ENCODE peak calls at places on chromosome 15, in nine cellular contexts. N, A, P, Y, G, B, M, I and T are unnamed samples.

GRCh38 chr15:63514533-63514943 is 10.1 kb downstream of the USP3 start:
- DNase-seq in A (no peak), N (no peak), I (peak; percentile 93), G (peak; percentile 88), P (peak; percentile 57), B (peak; percentile 79), M (no peak), Y (no peak), T (no peak)

GRCh38 chr15:34084086-34084485 is 17.6 kb downstream of the EMC7 start:
- DNase-seq in B (no peak), G (peak; percentile 72), Y (peak; percentile 71), I (peak; percentile 84), P (no peak), A (no peak), M (no peak), N (no peak), T (no peak)

GRCh38 chr15:72685301-72685924 is 569 bp downstream of the HIGD2B start:
- DNase-seq in M (no peak), G (no peak), Y (no peak), A (no peak), P (peak; percentile 26), B (no peak), N (no peak), I (no peak), T (peak; percentile 2)

GRCh38 chr15:96053039-96054021 is 277.2 kb upstream of the NR2F2 start:
- DNase-seq in P (no peak), A (peak; percentile 72), G (no peak), N (no peak), I (no peak), B (peak; percentile 16), M (no peak), Y (peak; percentile 42), T (peak; percentile 42)

GRCh38 chr15:45200001-45200798 is 12.4 kb upstream of the SHF start:
- DNase-seq in N (peak; percentile 97), I (peak; percentile 96), A (peak; percentile 92), M (peak; percentile 67), G (peak; percentile 97), P (peak; percentile 54), Y (peak; percentile 99), B (peak; percentile 92), T (peak; percentile 96)

GRCh38 chr15:91866371-91866905 is 12.9 kb downstream of the SLCO3A1 start:
- DNase-seq in M (no peak), N (no peak), I (peak; percentile 79), A (peak; percentile 32), B (peak; percentile 91), Y (peak; percentile 78), P (no peak), G (no peak), T (no peak)

GRCh38 chr15:38736686-38737085 is 172.1 kb upstream of the RASGRP1 start:
- DNase-seq in Y (no peak), P (no peak), B (no peak), A (no peak), I (no peak), G (no peak), M (no peak), N (no peak), T (no peak)

GRCh38 chr15:39260791-39261190 is 320.1 kb upstream of the THBS1 start:
- DNase-seq in Y (no peak), B (no peak), I (no peak), N (no peak), A (no peak), P (no peak), M (no peak), G (no peak), T (no peak)

GRCh38 chr15:87793736-87794135 is 462.8 kb downstream of the NTRK3 start:
- DNase-seq in M (no peak), G (no peak), A (no peak), I (no peak), B (no peak), Y (no peak), N (no peak), P (no peak), T (no peak)

GRCh38 chr15:82952156-82953081 is at the start of gene HOMER2:
- DNase-seq in I (peak; percentile 5), M (no peak), B (peak; percentile 29), Y (peak; percentile 29), G (peak; percentile 37), P (peak; percentile 57), N (peak; percentile 20), A (peak; percentile 34), T (peak; percentile 8)

GRCh38 chr15:82165948-82166376 is 96.6 kb downstream of the EFL1 start:
- DNase-seq in M (no peak), G (peak; percentile 72), B (no peak), A (no peak), P (no peak), N (no peak), I (peak; percentile 70), Y (no peak), T (no peak)

GRCh38 chr15:82643992-82644391 is 3.2 kb downstream of the CPEB1 start:
- DNase-seq in Y (no peak), N (no peak), A (no peak), M (no peak), I (no peak), G (no peak), B (no peak), P (no peak), T (peak; percentile 12)

GRCh38 chr15:68783226-68784054 is 37.3 kb downstream of the ANP32A start:
- DNase-seq in B (peak; percentile 27), P (peak; percentile 75), M (no peak), Y (peak; percentile 45), I (no peak), N (no peak), A (peak; percentile 41), G (peak; percentile 41), T (no peak)

GRCh38 chr15:92400573-92400972 is 6.9 kb downstream of the ST8SIA2 start:
- DNase-seq in M (no peak), B (no peak), N (no peak), G (no peak), A (no peak), P (no peak), I (no peak), Y (no peak), T (no peak)

GRCh38 chr15:39979606-39980005 is 45.7 kb downstream of the EIF2AK4 start:
- DNase-seq in G (peak; percentile 36), B (no peak), M (no peak), Y (no peak), I (no peak), N (no peak), P (no peak), A (no peak), T (no peak)

GRCh38 chr15:31606942-31607497 is 280.4 kb downstream of the KLF13 start:
- DNase-seq in P (no peak), Y (no peak), G (no peak), A (no peak), B (no peak), I (no peak), M (no peak), N (no peak), T (no peak)
- TF ChIP-seq CTCF in P (no peak), Y (no peak), G (no peak), A (no peak), B (no peak), I (no peak), M (no peak), N (no peak), T (no peak)

GRCh38 chr15:43800286-43801136 is at the start of gene HYPK:
- DNase-seq in Y (peak; percentile 93), N (peak; percentile 65), A (peak; percentile 93), I (peak; percentile 81), M (no peak), B (peak; percentile 77), P (peak; percentile 63), G (peak; percentile 96), T (peak; percentile 73)

GRCh38 chr15:43795997-43796396 is 3.9 kb downstream of the SERF2 start:
- DNase-seq in P (no peak), B (no peak), Y (no peak), N (no peak), A (no peak), G (no peak), M (no peak), I (no peak), T (no peak)

GRCh38 chr15:43799945-43800285 is at the start of gene SERINC4:
- DNase-seq in I (no peak), M (no peak), A (no peak), B (no peak), Y (no peak), G (peak; percentile 14), P (no peak), N (no peak), T (no peak)

GRCh38 chr15:43796566-43796965 is 3.5 kb downstream of the SERINC4 start:
- DNase-seq in I (no peak), N (no peak), Y (no peak), G (peak; percentile 17), B (no peak), A (no peak), P (no peak), M (no peak), T (no peak)

DNA sequence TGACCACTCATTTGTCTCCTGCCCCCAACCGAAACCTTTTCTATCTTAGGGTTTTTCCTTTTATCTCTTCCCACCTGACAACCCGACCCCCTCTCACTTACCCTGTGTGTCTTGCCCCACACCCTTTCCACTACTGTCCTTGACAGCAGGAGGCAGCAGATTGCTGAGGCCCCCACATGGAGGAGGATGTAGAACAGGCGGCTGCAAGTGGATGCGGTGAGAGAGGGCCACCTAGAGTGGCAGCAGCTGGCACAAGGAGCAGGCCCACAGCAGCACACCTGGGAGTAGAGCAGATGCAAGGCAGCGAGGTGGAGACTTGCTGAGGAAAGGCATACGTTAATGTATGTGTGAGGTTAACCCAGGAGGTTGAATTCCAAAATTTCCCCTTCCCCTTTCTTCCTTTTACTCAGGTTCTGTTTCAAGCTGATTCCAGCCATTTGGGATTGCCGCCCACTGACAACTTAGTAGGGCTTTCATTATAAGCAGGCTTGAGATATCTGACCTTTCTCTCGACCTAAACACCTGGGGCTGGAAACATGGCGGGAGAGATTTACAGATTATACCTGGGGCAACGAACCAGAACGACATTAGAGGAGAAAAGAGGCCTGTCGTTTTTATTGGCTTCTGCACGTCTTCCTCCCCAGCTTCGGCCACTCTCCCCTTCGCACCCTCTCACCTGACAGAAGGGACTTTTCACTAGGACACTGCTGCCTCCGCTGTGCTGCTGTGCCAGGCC is 643 bp downstream of the SERINC4 start:
- DNase-seq in N (no peak), A (no peak), P (no peak), M (no peak), G (peak; percentile 20), I (no peak), B (no peak), Y (peak; percentile 10), T (no peak)
- TF ChIP-seq CTCF in N (no peak), A (no peak), P (no peak), M (no peak), G (no peak), I (no peak), B (no peak), Y (no peak), T (no peak)

DNA sequence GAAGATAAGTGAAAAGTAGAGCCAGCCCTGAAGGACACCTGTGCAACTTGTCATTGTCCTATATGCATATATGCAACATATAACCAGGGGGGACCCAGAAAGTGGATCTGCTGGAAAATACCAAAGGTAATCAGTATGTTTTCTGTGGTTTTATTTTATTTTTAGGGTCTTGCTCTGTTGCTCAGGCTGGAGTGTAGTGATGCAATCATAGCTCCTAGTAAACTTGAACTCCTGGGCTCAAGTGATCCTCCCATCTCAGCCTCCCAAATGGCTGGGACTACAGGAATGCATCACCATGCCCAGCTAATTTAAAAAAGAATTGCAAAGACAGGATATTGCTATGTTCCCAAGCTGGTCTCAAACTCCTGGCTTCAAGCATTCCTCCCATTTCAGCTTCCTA is 18.0 kb upstream of the ALDH1A2 start:
- DNase-seq in P (no peak), A (no peak), G (no peak), N (no peak), M (no peak), Y (no peak), I (no peak), B (no peak), T (no peak)
- TF ChIP-seq CTCF in P (no peak), A (no peak), G (no peak), N (no peak), M (no peak), Y (no peak), I (no peak), B (no peak), T (no peak)

GRCh38 chr15:48641416-48641815 is 4.1 kb downstream of the FBN1 start:
- DNase-seq in P (no peak), A (no peak), M (no peak), G (peak; percentile 74), Y (no peak), I (peak; percentile 65), B (peak; percentile 40), N (no peak), T (no peak)
- TF ChIP-seq CTCF in P (no peak), A (peak; percentile 5), M (peak; percentile 46), G (peak; percentile 33), Y (no peak), I (peak; percentile 41), B (peak; percentile 25), N (no peak), T (no peak)